ENCODE peak calls at places on chromosomes 12 and 14, in six cellular contexts. X, N, I, H, C and O are unnamed samples.

GRCh38 chr12:94170690-94171594 is 22.6 kb downstream of the PLXNC1 start:
- DNase-seq in H (no peak), C (no peak), N (no peak), X (no peak), I (no peak), O (no peak)

GRCh38 chr12:31866523-31866922 is 92.7 kb upstream of the RESF1 start:
- DNase-seq in I (no peak), X (no peak), N (no peak), H (no peak), C (no peak), O (no peak)

GRCh38 chr12:111596985-111597730 is 2.0 kb downstream of the ATXN2 start:
- DNase-seq in C (peak), H (no peak), I (no peak), X (peak), N (peak), O (no peak)

GRCh38 chr12:89593233-89593632 is 67.4 kb upstream of the POC1B start:
- DNase-seq in N (no peak), C (no peak), H (no peak), X (no peak), I (no peak), O (no peak)

GRCh38 chr12:67366530-67367196 is 97.5 kb downstream of the CAND1 start:
- DNase-seq in C (no peak), N (no peak), I (no peak), X (no peak), H (no peak), O (no peak)

GRCh38 chr12:121095544-121096198 is 37.0 kb upstream of the P2RX7 start:
- DNase-seq in C (peak), I (peak), X (peak), N (peak), H (peak), O (peak)

GRCh38 chr12:39441963-39442894 is 691 bp downstream of the KIF21A start:
- DNase-seq in C (peak), X (peak), H (no peak), N (peak), I (no peak), O (peak)

GRCh38 chr12:30180602-30181001 is 396.9 kb upstream of the TMTC1 start:
- DNase-seq in H (no peak), I (no peak), X (no peak), N (no peak), C (no peak), O (no peak)

GRCh38 chr12:6613015-6613775 is 6.0 kb upstream of the CHD4 start:
- DNase-seq in X (peak), H (peak), C (peak), I (no peak), N (peak), O (peak)

GRCh38 chr14:93329965-93330608 is 2.7 kb downstream of the BTBD7 start:
- DNase-seq in C (no peak), X (no peak), I (no peak), N (no peak), H (no peak), O (no peak)

GRCh38 chr12:115335048-115335447 is 651.1 kb upstream of the TBX3 start:
- DNase-seq in N (no peak), C (no peak), H (no peak), I (no peak), X (no peak), O (no peak)

GRCh38 chr14:74905595-74906142 is 17.4 kb downstream of the RPS6KL1 start:
- DNase-seq in N (peak), I (peak), H (no peak), C (peak), X (peak), O (no peak)

DNA sequence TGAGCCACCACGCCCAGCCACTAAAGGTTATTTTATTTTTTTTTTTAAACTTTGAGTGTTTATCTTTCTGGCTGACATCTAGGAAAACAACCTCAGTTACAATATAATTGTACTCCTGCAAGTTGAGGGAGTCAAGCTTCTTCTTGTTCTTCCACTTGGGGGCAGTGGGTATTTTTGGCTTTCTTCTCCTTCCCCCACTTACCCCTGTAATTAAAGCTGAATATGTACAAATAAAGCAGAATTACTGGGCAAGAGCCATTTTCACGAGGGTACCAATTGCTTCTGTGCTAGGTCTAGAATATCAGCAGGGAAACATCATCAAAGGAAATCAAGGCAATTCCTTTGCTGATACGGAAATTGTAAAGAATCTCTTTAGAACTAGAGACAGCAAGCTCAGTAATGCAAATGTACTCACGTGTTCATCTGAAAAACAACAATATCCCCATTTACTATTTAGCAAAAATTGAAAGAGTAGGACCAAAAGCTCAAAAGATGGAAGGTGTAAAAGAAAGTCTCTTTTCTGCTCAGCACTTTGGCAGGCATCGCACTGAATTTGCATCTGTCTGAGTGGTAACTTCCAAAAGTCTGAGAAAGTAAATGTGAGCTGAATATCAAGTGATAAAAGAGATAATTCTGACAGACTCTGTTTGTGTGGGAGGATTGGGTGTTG is 72.8 kb downstream of the TAOK3 start:
- DNase-seq in I (no peak), X (no peak), H (no peak), C (no peak), N (peak), O (no peak)
- TF ChIP-seq CTCF in I (no peak), X (no peak), H (no peak), C (no peak), N (peak), O (no peak)

GRCh38 chr14:103517172-103517566 is 5.5 kb downstream of the CKB start:
- DNase-seq in I (no peak), N (no peak), H (no peak), X (peak), C (no peak), O (no peak)

GRCh38 chr14:103519043-103519836 is 3.4 kb downstream of the CKB start:
- DNase-seq in N (no peak), C (no peak), I (no peak), H (no peak), X (peak), O (no peak)

GRCh38 chr14:103517626-103518415 is 4.8 kb downstream of the CKB start:
- DNase-seq in C (no peak), X (no peak), N (no peak), H (no peak), I (no peak), O (no peak)

GRCh38 chr14:103519837-103520212 is 2.8 kb downstream of the CKB start:
- DNase-seq in N (no peak), X (peak), I (no peak), C (no peak), H (no peak), O (no peak)

DNA sequence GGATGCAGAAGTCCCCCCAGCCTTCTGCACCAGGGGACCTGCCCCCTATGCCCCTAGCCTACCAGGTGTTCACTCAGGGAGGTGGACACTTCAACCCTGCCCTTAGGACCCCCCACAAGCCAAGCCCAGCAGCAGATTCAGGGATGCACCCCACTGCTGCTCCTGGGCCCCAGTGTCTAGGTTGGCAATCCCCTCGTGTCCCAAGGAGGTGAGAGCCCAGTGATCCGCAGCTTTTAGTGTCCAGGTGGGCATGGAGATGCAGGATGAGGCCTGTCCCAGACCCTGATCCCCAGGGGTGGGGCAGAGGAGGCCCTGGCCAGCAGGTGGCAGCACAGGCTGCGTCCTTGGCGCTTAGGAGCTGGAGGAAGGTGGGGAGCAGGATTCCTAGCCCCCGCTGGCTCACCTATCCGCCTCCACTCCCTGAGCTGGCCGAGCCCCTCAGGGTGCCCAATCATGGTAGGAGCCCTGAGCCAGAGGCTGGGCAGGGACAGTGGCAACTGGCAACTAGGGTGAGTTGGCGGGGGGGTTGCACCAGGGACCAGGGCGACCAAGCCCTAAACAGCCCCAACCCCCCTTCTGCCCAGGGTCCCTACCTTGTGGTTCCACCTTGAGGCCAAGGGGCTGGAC is 4.1 kb downstream of the CKB start:
- DNase-seq in I (peak), H (no peak), X (peak), C (peak), N (peak), O (peak)
- TF ChIP-seq CTCF in I (peak), H (peak), X (peak), C (peak), N (peak), O (peak)

GRCh38 chr12:11171953-11172675 is 1.1 kb downstream of the SMIM10L1 start:
- DNase-seq in I (no peak), N (no peak), X (no peak), C (no peak), H (no peak), O (no peak)

GRCh38 chr12:11174022-11174421 is 3.0 kb downstream of the SMIM10L1 start:
- DNase-seq in X (no peak), I (no peak), H (no peak), N (no peak), C (no peak), O (no peak)

GRCh38 chr12:11170810-11171144 is 217 bp upstream of the SMIM10L1 start:
- DNase-seq in X (no peak), I (no peak), C (no peak), N (no peak), H (no peak), O (no peak)

GRCh38 chr12:11166300-11166699 is 4.7 kb upstream of the SMIM10L1 start:
- DNase-seq in I (no peak), X (no peak), N (no peak), C (no peak), H (no peak), O (no peak)

DNA sequence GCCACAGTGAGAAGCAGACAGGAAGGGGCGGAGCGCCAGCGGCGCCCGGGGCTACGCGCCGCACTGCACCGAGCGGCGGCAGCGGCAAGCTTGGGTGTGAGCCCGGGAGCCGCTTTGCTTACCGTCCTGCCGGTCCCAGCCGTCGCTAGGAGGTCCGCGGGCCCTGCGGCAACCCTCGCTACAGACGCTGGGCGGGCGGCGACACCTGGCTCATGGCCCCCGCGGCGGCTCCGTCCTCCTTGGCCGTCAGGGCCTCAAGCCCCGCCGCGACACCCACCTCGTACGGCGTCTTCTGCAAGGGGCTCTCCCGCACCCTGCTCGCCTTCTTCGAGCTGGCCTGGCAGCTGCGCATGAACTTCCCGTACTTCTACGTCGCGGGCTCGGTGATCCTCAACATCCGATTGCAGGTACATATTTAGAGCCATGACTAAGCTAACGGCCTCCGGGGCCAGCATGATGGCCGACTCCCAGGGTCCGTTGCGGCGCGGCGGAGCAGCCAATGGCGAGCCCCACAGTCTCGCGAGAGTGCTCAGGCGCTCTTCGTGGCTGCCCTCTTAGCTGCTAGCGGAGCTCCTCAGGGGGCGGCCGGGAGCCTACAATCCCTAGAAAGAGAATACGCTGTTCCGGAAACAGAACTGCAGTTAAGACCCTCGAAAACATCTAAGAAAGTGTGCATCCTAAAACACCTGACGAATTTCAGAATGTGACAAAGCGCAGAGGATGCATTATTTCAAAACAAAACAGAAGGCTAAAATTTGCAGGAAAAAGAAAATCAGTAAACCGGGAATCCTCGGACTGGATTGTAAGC is at the start of gene SMIM10L1:
- DNase-seq in H (peak), X (peak), C (peak), I (peak), N (peak), O (peak)
- TF ChIP-seq CTCF in H (no peak), X (no peak), C (no peak), I (no peak), N (peak), O (no peak)

GRCh38 chr12:119334459-119335170 is at the start of gene CCDC60:
- DNase-seq in H (no peak), X (no peak), C (peak), N (no peak), I (no peak), O (peak)
- TF ChIP-seq CTCF in H (no peak), X (no peak), C (no peak), N (no peak), I (no peak), O (no peak)

GRCh38 chr12:12835378-12836145 is 22.4 kb downstream of the DDX47 start:
- DNase-seq in C (no peak), N (no peak), H (no peak), X (no peak), I (no peak), O (no peak)

GRCh38 chr12:12836571-12836970 is 23.4 kb downstream of the DDX47 start:
- DNase-seq in I (no peak), X (no peak), N (no peak), H (no peak), C (no peak), O (no peak)

GRCh38 chr12:12839886-12840285 is 26.7 kb downstream of the DDX47 start:
- DNase-seq in X (peak), H (no peak), N (no peak), C (no peak), I (no peak), O (no peak)

GRCh38 chr12:12839003-12839395 is 25.9 kb downstream of the DDX47 start:
- DNase-seq in X (no peak), I (no peak), N (no peak), H (no peak), C (no peak), O (no peak)

DNA sequence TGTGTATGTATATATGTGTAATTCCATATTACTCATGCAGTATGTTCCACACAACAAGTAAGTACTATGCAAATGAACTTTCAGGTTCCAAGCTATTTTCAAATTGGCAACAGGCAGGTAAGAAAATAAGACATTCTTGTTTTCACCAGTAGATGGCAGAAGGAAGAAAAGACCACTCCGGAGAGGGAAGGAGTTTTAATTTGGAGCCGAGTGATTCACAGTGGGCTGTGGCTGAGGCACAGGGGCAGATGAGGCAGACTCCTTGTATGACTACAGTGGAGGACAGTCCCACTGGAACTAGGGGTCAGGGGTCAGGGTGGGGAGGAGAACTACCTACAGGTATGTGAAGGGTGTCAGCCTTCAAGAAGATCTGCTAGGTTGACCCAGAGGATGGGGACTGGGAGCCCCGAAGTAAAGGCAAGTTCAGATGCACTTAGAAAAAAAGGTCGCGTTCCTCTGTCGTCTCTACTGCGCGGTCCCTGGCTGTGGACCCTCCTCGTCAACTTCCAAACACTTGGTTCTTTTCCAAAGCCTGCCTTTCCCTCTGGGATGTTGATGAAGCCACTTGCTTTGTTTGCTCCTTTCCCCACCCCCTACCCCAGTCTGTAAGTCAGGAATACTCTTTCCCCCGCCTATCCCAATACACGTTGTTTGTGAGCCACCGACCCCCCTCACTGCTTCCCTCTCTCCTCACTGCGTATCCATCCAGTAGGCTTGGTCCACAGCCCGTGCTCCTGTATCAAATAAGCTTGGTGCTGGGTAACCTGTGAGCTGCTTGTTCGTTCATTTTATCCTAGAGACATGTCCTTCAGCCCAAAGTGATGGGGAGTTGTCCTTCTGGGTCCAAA is 24.1 kb downstream of the DDX47 start:
- DNase-seq in X (peak), C (no peak), H (peak), N (no peak), I (no peak), O (no peak)
- TF ChIP-seq CTCF in X (peak), C (peak), H (peak), N (peak), I (peak), O (peak)

DNA sequence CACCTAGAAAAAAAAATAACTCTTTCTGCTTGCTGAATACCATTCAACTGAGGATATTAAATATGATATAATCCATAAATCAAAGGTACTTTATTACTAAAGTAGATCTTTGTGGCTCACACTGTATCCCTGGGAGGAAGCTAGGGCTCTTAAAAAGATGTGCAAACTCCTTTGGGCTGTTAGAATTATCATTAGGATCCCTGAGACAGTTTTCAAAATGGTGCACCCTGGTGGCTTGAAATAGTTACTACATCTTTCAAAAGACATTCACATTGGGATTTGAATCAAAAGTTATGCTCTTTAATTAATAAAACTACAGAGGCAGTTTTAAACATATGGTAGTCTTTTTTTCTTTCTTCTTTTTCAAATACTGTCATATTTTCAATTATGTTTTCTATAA is 228.5 kb upstream of the G2E3 start:
- DNase-seq in C (no peak), I (no peak), N (no peak), X (no peak), H (no peak), O (no peak)
- TF ChIP-seq CTCF in C (peak), I (no peak), N (no peak), X (no peak), H (peak), O (peak)

GRCh38 chr14:36646664-36647416 is 14.8 kb upstream of the PAX9 start:
- DNase-seq in H (no peak), N (no peak), C (no peak), I (no peak), X (peak), O (no peak)
- TF ChIP-seq CTCF in H (no peak), N (no peak), C (peak), I (no peak), X (peak), O (no peak)